ENCODE peak calls at places on chromosomes 13 and 19, in eight cellular contexts. G is adrenal gland, T is brain microvascular endothelial cell, M is mammary epithelial cell, Z is transverse colon, N is right lobe of liver, H is stomach, F is colonic mucosa. O is an unnamed sample.

GRCh38 chr13:94559201-94559795 is 36.7 kb downstream of the TGDS start:
- DNase-seq in G (no peak), Z (no peak), T (no peak), N (no peak), M (no peak), F (no peak), H (no peak), O (no peak)

GRCh38 chr19:47231215-47232054 is 436 bp upstream of the BBC3 start:
- DNase-seq in G (peak; percentile 91), Z (peak; percentile 94), M (peak; percentile 82), F (peak; percentile 93), N (peak; percentile 93), H (peak; percentile 93), T (peak; percentile 83), O (peak; percentile 86)

GRCh38 chr19:46616631-46617322 is 8.1 kb downstream of the PTGIR start:
- DNase-seq in T (no peak), N (peak; percentile 79), Z (peak; percentile 69), G (peak; percentile 72), H (peak; percentile 88), M (peak; percentile 44), F (no peak), O (no peak)

GRCh38 chr19:1057185-1057857 is 9.6 kb upstream of the ARHGAP45 start:
- DNase-seq in Z (no peak), G (no peak), T (peak; percentile 58), M (peak; percentile 75), F (no peak), N (no peak), H (no peak), O (no peak)

GRCh38 chr19:11881151-11881800 is 6.3 kb upstream of the ZNF69 start:
- DNase-seq in T (peak; percentile 34), H (peak; percentile 76), G (peak; percentile 79), M (peak; percentile 48), F (peak; percentile 76), Z (peak; percentile 73), N (peak; percentile 65), O (peak; percentile 65)

GRCh38 chr13:102400619-102401125 is 1.2 kb downstream of the FGF14 start:
- DNase-seq in M (peak; percentile 11), Z (no peak), F (no peak), G (no peak), N (peak; percentile 48), H (no peak), T (no peak), O (peak; percentile 29)

GRCh38 chr13:99083976-99084375 is 106.1 kb upstream of the DOCK9 start:
- DNase-seq in Z (no peak), M (no peak), F (no peak), N (no peak), G (no peak), H (no peak), T (no peak), O (no peak)

GRCh38 chr19:32339988-32340874 is 5.2 kb upstream of the ZNF507 start:
- DNase-seq in F (peak; percentile 66), H (peak; percentile 82), M (no peak), N (peak; percentile 81), Z (peak; percentile 65), G (peak; percentile 82), T (peak; percentile 60), O (peak; percentile 63)

GRCh38 chr19:30453768-30454167 is 81.6 kb downstream of the ZNF536 start:
- DNase-seq in H (no peak), G (no peak), Z (no peak), F (no peak), T (no peak), M (no peak), N (no peak), O (no peak)

GRCh38 chr13:109180905-109181425 is 551.6 kb downstream of the MYO16 start:
- DNase-seq in F (no peak), H (no peak), Z (no peak), T (peak; percentile 86), M (peak; percentile 72), G (no peak), N (no peak), O (no peak)

GRCh38 chr13:27375686-27376326 is 48.6 kb upstream of the GTF3A start:
- DNase-seq in Z (peak; percentile 72), N (peak; percentile 76), M (peak; percentile 19), G (peak; percentile 80), F (peak; percentile 84), T (peak; percentile 71), H (peak; percentile 70), O (peak; percentile 63)

GRCh38 chr19:46471116-46471733 is at the start of gene PNMA8A:
- DNase-seq in T (peak; percentile 63), N (no peak), H (peak; percentile 44), Z (peak; percentile 24), M (no peak), G (peak; percentile 84), F (no peak), O (peak; percentile 51)

GRCh38 chr13:21608961-21609360 is 5.0 kb upstream of the MICU2 start:
- DNase-seq in G (no peak), F (no peak), N (no peak), T (no peak), Z (no peak), M (peak; percentile 21), H (no peak), O (no peak)

GRCh38 chr19:1270168-1270853 is 1.2 kb downstream of the CIRBP start:
- DNase-seq in H (no peak), M (no peak), T (no peak), F (peak; percentile 63), G (no peak), Z (no peak), N (no peak), O (no peak)

GRCh38 chr19:2557093-2557440 is 81.1 kb downstream of the GADD45B start:
- DNase-seq in F (no peak), N (no peak), M (no peak), G (no peak), T (no peak), H (no peak), Z (no peak), O (no peak)

GRCh38 chr13:27599845-27600553 is 20.3 kb downstream of the LNX2 start:
- DNase-seq in M (peak; percentile 64), G (peak; percentile 45), F (no peak), H (peak; percentile 34), Z (no peak), N (no peak), T (peak; percentile 76), O (no peak)

GRCh38 chr13:40498461-40498860 is 168.0 kb downstream of the FOXO1 start:
- DNase-seq in G (no peak), T (no peak), Z (no peak), H (no peak), F (no peak), M (no peak), N (no peak), O (no peak)

GRCh38 chr13:76683854-76684253 is 202.4 kb downstream of the KCTD12 start:
- DNase-seq in Z (no peak), G (no peak), F (no peak), H (no peak), N (no peak), M (no peak), T (no peak), O (no peak)

GRCh38 chr13:97911311-97912138 is 42.0 kb upstream of the IPO5 start:
- DNase-seq in H (no peak), T (peak; percentile 33), F (no peak), M (peak; percentile 29), G (no peak), N (no peak), Z (no peak), O (no peak)

GRCh38 chr13:21175656-21176194 is 627 bp downstream of the SKA3 start:
- DNase-seq in N (no peak), T (peak; percentile 11), G (no peak), Z (no peak), M (no peak), F (no peak), H (no peak), O (no peak)

GRCh38 chr13:98978280-98978679 is 416 bp upstream of the DOCK9 start:
- DNase-seq in F (no peak), N (no peak), T (peak; percentile 84), H (no peak), Z (no peak), M (peak; percentile 93), G (no peak), O (no peak)

GRCh38 chr13:20782116-20782708 is 8.5 kb upstream of the EEF1AKMT1 start:
- DNase-seq in G (no peak), N (no peak), T (no peak), H (no peak), M (no peak), F (no peak), Z (no peak), O (no peak)

GRCh38 chr19:46896076-46896794 is 35.4 kb downstream of the ARHGAP35 start:
- DNase-seq in M (no peak), N (peak; percentile 85), G (no peak), Z (no peak), H (no peak), F (no peak), T (no peak), O (peak; percentile 43)

GRCh38 chr19:4390862-4391693 is 9.3 kb downstream of the SH3GL1 start:
- DNase-seq in T (no peak), Z (no peak), N (peak; percentile 93), G (no peak), F (no peak), H (no peak), M (peak; percentile 73), O (no peak)
- H3K4me3 ChIP-seq in T (no peak overlapping the region), Z (no peak overlapping the region), N (peak overlapping the region; percentile 19), G (no peak overlapping the region), F (no peak overlapping the region), H (peak overlapping the region; percentile 19), M (peak overlapping the region; percentile 20), O (no peak overlapping the region)

DNA sequence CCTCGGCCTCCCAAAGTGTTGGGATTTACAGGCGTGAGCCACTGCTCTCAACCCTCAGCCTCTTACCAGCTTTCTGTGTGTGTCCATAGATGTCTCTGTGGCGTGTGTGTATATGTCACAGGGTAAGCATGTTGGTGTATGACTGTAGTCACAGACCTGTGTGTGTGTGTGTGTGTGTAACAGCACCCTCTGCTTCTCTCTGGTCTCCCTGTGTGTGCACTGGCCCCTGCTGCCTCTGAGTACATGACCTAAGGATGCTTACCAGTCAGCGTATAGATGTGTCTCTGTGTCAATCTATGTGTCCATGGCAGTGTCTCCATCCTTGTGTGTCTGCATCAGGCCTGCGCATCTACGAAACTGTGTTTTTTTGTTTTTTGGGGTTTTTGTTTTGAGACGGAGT is 5.6 kb downstream of the AXL start:
- DNase-seq in Z (no peak), F (no peak), M (no peak), H (no peak), G (no peak), T (no peak), N (no peak), O (no peak)
- H3K36me3 ChIP-seq in Z (no peaks in the 10 kb centered on the region), F (no peaks in the 10 kb centered on the region), M (peaks cover 16% of the 10 kb centered on the region), H (peaks cover 11% of the 10 kb centered on the region), G (no peaks in the 10 kb centered on the region), T (peaks cover 35% of the 10 kb centered on the region), N (no peaks in the 10 kb centered on the region), O (no peaks in the 10 kb centered on the region)

GRCh38 chr19:37718357-37718756 is 1.2 kb downstream of the ZNF607 start:
- DNase-seq in G (no peak), N (no peak), T (no peak), Z (no peak), F (peak; percentile 27), M (peak; percentile 2), H (no peak), O (no peak)
- H3K4me3 ChIP-seq in G (no peak overlapping the region), N (no peak overlapping the region), T (peak overlapping the region; percentile 85), Z (peak overlapping the region; percentile 91), F (no peak overlapping the region), M (peak overlapping the region; percentile 97), H (peak overlapping the region; percentile 72), O (no peak overlapping the region)

DNA sequence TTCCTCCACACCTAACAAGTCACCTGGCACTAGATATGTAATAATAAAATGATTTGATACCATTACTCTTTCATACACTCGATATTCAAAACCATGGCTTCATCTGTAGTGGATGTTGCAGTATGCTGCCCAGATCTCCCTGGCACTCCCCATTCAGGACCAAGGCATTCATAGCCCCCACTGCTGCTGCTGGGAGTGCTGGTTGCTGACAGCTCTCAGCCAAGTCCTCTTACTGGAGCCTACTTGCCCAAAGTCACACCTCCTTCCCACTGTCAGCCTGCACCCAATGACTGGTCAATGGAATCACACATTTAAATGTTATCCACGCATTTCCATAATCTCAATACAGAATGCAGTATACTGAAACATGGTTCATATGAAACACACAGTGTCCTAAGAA is 3.7 kb downstream of the SUCLA2 start:
- DNase-seq in G (no peak), H (no peak), N (no peak), T (no peak), M (no peak), Z (no peak), F (no peak), O (no peak)
- H3K36me3 ChIP-seq in G (no peaks in the 10 kb centered on the region), H (peaks cover 34% of the 10 kb centered on the region), N (no peaks in the 10 kb centered on the region), T (no peaks in the 10 kb centered on the region), M (peaks cover 5% of the 10 kb centered on the region), Z (no peaks in the 10 kb centered on the region), F (no peaks in the 10 kb centered on the region), O (no peaks in the 10 kb centered on the region)

O was measured in lung.